ENCODE peak calls at places on chromosome 5, in six cellular contexts. R is thoracic aorta, P is prostate gland, B is pancreas, T is colonic mucosa, L is OCI-LY7. W is an unnamed sample.

GRCh38 chr5:1883925-1884637 is 1.4 kb upstream of the IRX4 start:
- DNase-seq in B (no peak), P (no peak), T (no peak), R (no peak), L (no peak), W (no peak)

GRCh38 chr5:76099756-76100155 is 16.6 kb downstream of the SV2C start:
- DNase-seq in L (no peak), R (no peak), T (no peak), B (no peak), P (no peak), W (no peak)

GRCh38 chr5:17896605-17897004 is 262.3 kb downstream of the TAF11L14 start:
- DNase-seq in T (no peak), B (no peak), R (no peak), L (no peak), P (peak; percentile 7), W (peak; percentile 71)

GRCh38 chr5:138981131-138981530 is 106.0 kb upstream of the LRRTM2 start:
- DNase-seq in B (no peak), R (no peak), P (no peak), L (no peak), T (no peak), W (peak; percentile 47)

GRCh38 chr5:129631946-129632345 is 115.9 kb upstream of the MINAR2 start:
- DNase-seq in T (no peak), B (no peak), P (no peak), R (no peak), L (no peak), W (peak; percentile 83)

GRCh38 chr5:16508730-16509531 is 43.3 kb upstream of the ZNF622 start:
- DNase-seq in L (no peak), T (peak; percentile 85), B (peak; percentile 88), R (peak; percentile 16), P (peak; percentile 43), W (peak; percentile 4)

GRCh38 chr5:160213537-160213936 is 15.8 kb upstream of the FABP6 start:
- DNase-seq in R (no peak), B (no peak), P (no peak), L (peak; percentile 32), T (no peak), W (peak; percentile 10)

GRCh38 chr5:89584339-89584956 is 701.5 kb upstream of the MEF2C start:
- DNase-seq in B (no peak), P (no peak), L (no peak), T (no peak), R (no peak), W (peak; percentile 82)

GRCh38 chr5:174970502-174970901 is 246.1 kb downstream of the MSX2 start:
- DNase-seq in B (peak; percentile 21), L (no peak), T (no peak), P (no peak), R (no peak), W (no peak)

GRCh38 chr5:78519198-78519941 is 129.2 kb downstream of the LHFPL2 start:
- DNase-seq in P (no peak), R (no peak), B (no peak), T (no peak), L (no peak), W (no peak)

GRCh38 chr5:1006656-1007071 is 1.9 kb upstream of the NKD2 start:
- DNase-seq in T (no peak), B (no peak), L (no peak), P (no peak), R (no peak), W (no peak)

GRCh38 chr5:36041537-36041845 is 25.2 kb downstream of the UGT3A2 start:
- DNase-seq in T (no peak), B (no peak), R (no peak), L (no peak), P (no peak), W (no peak)

GRCh38 chr5:130111723-130112122 is 207.5 kb downstream of the CHSY3 start:
- DNase-seq in B (no peak), T (no peak), R (no peak), P (no peak), L (no peak), W (no peak)

GRCh38 chr5:64576241-64576640 is 70.4 kb downstream of the RGS7BP start:
- DNase-seq in P (no peak), L (no peak), B (no peak), T (no peak), R (no peak), W (peak; percentile 28)
- H3K4me3 ChIP-seq in P (no peak overlapping the region), L (no peak overlapping the region), B (no peak overlapping the region), T (no peak overlapping the region), R (no peak overlapping the region), W (no peak overlapping the region)

GRCh38 chr5:4882186-4882585 is 257.9 kb upstream of the ADAMTS16 start:
- DNase-seq in B (no peak), L (no peak), R (no peak), T (no peak), P (no peak), W (no peak)

GRCh38 chr5:4883388-4883787 is 256.7 kb upstream of the ADAMTS16 start:
- DNase-seq in P (no peak), L (no peak), R (no peak), T (peak; percentile 22), B (no peak), W (no peak)

GRCh38 chr5:4880304-4880741 is 259.8 kb upstream of the ADAMTS16 start:
- DNase-seq in T (no peak), L (no peak), R (no peak), B (no peak), P (no peak), W (no peak)

GRCh38 chr5:4879075-4879474 is 261.1 kb upstream of the ADAMTS16 start:
- DNase-seq in R (no peak), L (no peak), P (no peak), B (no peak), T (no peak), W (no peak)

DNA sequence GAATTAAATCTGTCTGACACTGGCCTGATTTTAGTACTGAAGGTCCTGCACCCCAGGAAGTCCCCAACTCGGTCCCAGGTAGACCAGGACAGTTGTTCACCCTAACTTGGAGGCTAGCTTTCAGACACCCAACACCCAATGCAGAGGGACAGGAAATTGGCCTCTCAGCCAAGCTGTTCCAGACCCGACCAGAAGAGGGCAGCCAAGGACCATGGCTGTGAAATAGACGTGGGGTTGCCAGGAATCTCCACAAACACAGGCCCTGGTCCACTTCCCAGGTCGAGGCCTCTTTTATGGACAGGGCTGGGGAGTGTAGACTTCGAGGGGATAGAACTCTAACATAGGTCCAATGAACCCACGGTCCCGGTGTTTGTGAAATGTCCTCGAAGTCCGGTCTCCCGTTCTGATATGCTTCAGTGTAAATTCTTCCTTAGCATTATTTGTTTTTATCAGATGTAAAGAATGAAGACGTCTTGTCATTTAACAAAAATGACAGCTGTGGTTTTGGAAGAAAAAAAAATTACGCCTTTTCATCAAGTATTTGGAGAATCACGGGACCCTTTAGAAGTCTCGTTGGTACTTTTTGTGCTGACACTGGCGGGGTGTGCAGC is 260.3 kb upstream of the ADAMTS16 start:
- DNase-seq in R (no peak), L (peak; percentile 32), P (peak; percentile 70), T (peak; percentile 66), B (peak; percentile 70), W (peak; percentile 74)
- TF ChIP-seq CTCF in R (peak; percentile 57), L (peak; percentile 74), P (peak; percentile 90), T (peak; percentile 87), B (peak; percentile 83), W (peak; percentile 97)

GRCh38 chr5:157120102-157120501 is 11.3 kb upstream of the HAVCR2 start:
- DNase-seq in T (no peak), L (no peak), P (no peak), R (no peak), B (no peak), W (no peak)

GRCh38 chr5:157115502-157115901 is 6.7 kb upstream of the HAVCR2 start:
- DNase-seq in T (no peak), B (no peak), R (no peak), L (no peak), P (no peak), W (no peak)

GRCh38 chr5:157115012-157115411 is 6.2 kb upstream of the HAVCR2 start:
- DNase-seq in P (no peak), L (no peak), R (no peak), B (no peak), T (no peak), W (no peak)

GRCh38 chr5:157113007-157113406 is 4.2 kb upstream of the HAVCR2 start:
- DNase-seq in B (no peak), P (no peak), T (no peak), R (no peak), L (no peak), W (peak; percentile 57)

GRCh38 chr5:157116483-157116954 is 7.7 kb upstream of the HAVCR2 start:
- DNase-seq in T (no peak), L (no peak), P (no peak), B (no peak), R (no peak), W (no peak)
- H3K4me3 ChIP-seq in T (no peak overlapping the region), L (no peak overlapping the region), P (no peak overlapping the region), B (no peak overlapping the region), R (no peak overlapping the region), W (no peak overlapping the region)

DNA sequence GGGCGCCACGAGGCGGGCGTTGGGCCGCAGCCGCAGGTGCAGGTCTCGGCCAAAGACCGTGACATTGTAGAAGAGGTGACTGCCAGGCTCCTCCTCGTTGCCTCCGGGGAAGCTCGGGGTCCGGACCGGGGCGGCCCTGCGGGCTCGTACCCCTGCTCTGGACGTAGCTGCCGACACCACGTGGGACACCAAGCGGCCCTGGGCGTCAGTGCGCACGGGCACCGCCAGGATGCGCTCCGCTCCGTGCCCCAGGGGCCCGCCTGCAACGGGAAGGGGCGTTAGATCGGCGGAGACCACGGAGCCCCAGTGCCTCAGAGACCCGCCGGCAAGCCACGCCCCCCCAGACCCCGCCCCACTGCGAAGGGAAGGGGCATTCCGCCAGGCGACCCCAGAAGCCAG is 1.4 kb downstream of the ADAMTS2 start:
- DNase-seq in B (no peak), L (no peak), T (peak; percentile 25), P (no peak), R (no peak), W (peak; percentile 58)
- TF ChIP-seq CTCF in B (no peak), L (no peak), T (no peak), P (peak; percentile 30), R (peak; percentile 71), W (peak; percentile 44)

DNA sequence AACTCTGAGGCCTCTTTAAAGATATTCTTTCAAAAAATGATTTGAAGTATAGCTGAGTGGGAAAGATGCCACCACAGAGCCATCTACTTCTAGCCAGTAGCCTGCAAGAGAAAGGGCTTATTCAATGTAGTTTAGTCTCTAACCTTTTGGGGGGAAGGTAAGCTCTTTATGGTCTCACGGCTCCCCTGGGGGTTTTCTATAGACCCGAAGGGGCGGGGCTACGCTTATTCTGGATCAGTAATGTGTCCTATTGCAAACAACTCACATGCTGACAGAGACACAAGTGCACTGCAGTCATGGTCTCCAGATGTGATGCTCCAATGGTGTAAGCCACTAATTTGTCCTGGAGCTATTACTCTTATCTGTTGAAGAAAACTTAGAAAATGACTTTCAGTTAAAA is 53.4 kb upstream of the RPS23 start:
- DNase-seq in T (no peak), L (no peak), B (no peak), R (no peak), P (no peak), W (no peak)
- H3K4me3 ChIP-seq in T (no peak overlapping the region), L (no peak overlapping the region), B (no peak overlapping the region), R (no peak overlapping the region), P (no peak overlapping the region), W (no peak overlapping the region)

W was measured in fibroblast of mammary gland.